ENCODE peak calls at places on chromosomes 5 and 9, in four cellular contexts. F is endothelial cell; O is CD4-positive, alpha-beta T cell; Q is IMR-90. T is an unnamed sample.

GRCh38 chr9:95513722-95514121 is 3.0 kb downstream of the PTCH1 start:
- DNase-seq in F (no peak), O (no peak), Q (no peak), T (no peak)

GRCh38 chr9:306907-307306 is 92.2 kb downstream of the DOCK8 start:
- DNase-seq in O (no peak), F (peak), Q (no peak), T (no peak)

GRCh38 chr5:72154076-72154756 is 46.9 kb downstream of the MAP1B start:
- DNase-seq in Q (no peak), F (no peak), O (no peak), T (no peak)

GRCh38 chr5:156815988-156816599 is 34.0 kb upstream of the PPP1R2B start:
- DNase-seq in F (peak), Q (peak), O (no peak), T (peak)

GRCh38 chr9:120486347-120486746 is 93.6 kb downstream of the CDK5RAP2 start:
- DNase-seq in O (no peak), F (no peak), Q (no peak), T (no peak)

GRCh38 chr5:74667396-74667795 is 17.6 kb upstream of the HEXB start:
- DNase-seq in Q (peak), O (no peak), F (no peak), T (no peak)

GRCh38 chr9:104260004-104260403 is 165.9 kb downstream of the SMC2 start:
- DNase-seq in F (no peak), O (no peak), Q (no peak), T (no peak)

GRCh38 chr5:134240421-134240962 is 14.6 kb upstream of the PPP2CA start:
- DNase-seq in F (no peak), Q (peak), O (no peak), T (no peak)

GRCh38 chr5:110784901-110785300 is 46.1 kb downstream of the SLC25A46 start:
- DNase-seq in Q (peak), F (no peak), O (no peak), T (no peak)

GRCh38 chr5:110785356-110785755 is 46.5 kb downstream of the SLC25A46 start:
- DNase-seq in O (no peak), Q (peak), F (no peak), T (no peak)

DNA sequence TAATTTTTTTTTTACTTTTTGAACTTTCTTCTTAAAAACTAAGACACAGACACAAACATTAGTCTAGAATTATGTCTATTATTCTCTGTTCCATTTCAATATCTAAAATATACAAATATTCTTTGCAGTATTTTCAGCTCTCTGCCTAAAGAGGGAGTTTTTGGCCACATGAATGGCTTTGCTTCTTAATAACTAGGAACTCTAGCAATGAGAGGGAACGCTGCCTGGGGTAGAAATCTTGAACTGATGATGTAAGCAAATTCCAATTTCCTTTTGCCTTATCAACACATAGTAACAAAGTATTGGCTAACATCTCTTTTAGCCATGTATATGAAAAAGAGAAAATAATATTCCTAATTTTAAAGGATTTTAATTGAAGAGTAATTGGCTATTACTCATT is 51.9 kb downstream of the SLC25A46 start:
- DNase-seq in O (no peak), F (no peak), Q (peak), T (no peak)
- TF ChIP-seq CTCF in O (no peak), F (no peak), Q (peak), T (no peak)

GRCh38 chr9:14769235-14769580 is 46.7 kb upstream of the CER1 start:
- DNase-seq in Q (peak), F (peak), O (no peak), T (no peak)
- TF ChIP-seq CTCF in Q (no peak), F (no peak), O (no peak), T (no peak)

DNA sequence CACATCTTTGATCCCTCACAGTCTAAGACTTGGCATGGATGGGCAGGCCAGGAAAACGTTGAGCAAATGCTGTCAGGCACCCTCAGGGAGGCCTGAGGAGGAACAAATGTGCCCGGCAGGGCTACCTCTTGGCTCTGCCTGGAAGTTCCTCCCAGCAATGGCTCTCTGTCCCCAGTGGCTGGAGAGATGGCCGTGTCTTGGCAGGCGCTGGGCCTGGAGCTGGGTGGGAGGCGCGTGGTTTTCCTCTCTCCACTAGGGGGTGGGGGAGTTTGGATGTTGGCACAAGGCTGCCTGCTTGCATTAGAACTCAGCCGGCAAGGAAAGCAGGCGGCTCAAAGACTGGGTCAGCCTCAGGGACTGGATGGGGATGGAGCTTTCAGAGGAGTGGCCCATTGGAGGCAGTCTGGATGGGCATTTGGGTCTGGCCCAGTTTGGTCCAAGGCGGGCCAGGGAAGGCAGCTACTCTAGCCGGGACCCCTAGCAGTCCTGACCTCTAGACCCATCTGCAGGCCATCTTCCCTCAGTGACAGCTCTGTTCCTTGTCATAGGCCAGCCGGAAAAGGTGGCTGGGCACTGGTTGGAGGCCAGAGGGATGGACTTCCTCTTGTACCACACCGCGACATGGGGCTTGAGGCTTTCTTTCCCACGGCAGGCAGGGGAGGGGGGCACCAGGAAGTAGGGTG is 68.2 kb upstream of the STC2 start:
- DNase-seq in O (no peak), Q (no peak), F (peak), T (peak)
- TF ChIP-seq CTCF in O (no peak), Q (no peak), F (peak), T (peak)

DNA sequence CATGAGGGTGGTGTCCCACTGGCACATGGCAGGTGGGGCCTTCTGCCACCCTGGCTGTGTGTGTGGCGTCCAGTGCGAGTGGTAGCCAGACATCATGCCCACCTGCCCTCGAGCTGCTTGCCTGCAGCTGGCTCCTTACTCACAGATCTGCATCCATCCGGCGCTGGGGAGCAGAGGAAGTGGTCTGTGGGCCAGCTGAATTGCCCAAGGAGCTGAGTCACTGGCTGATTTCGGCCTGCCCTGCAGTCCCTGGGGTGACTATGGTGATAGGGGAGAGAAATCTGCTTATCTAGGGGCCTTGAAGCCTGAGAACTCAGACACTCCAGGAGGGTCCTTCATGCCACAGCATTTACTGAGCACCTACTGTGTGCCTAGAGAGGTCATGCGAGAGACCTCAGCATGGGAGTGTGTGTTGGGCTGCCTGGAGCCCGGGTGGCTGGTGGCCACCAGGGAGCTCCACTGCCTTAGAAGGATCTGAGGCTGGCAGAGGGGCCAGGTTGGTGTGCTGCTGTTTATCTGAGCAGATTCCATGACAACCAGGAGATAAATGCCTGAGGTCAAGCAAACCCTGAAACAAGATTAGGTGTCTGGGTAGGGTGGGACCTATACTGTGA is 57.1 kb downstream of the SLC22A5 start:
- DNase-seq in Q (peak), F (no peak), O (peak), T (peak)
- TF ChIP-seq CTCF in Q (peak), F (no peak), O (no peak), T (no peak)

GRCh38 chr9:133992780-133993634 is 883 bp upstream of the VAV2 start:
- DNase-seq in Q (peak), O (peak), F (peak), T (peak)
- TF ChIP-seq CTCF in Q (peak), O (peak), F (no peak), T (no peak)

GRCh38 chr9:109905472-109905871 is 125.5 kb downstream of the PALM2AKAP2 start:
- DNase-seq in O (no peak), F (no peak), Q (no peak), T (no peak)

GRCh38 chr9:109908459-109909390 is 128.7 kb downstream of the PALM2AKAP2 start:
- DNase-seq in Q (peak), F (no peak), O (no peak), T (no peak)

GRCh38 chr9:109907810-109908458 is 127.9 kb downstream of the PALM2AKAP2 start:
- DNase-seq in F (no peak), O (no peak), Q (no peak), T (no peak)

GRCh38 chr9:109907400-109907799 is 127.4 kb downstream of the PALM2AKAP2 start:
- DNase-seq in O (no peak), F (peak), Q (no peak), T (no peak)

GRCh38 chr9:109906766-109907382 is 126.9 kb downstream of the PALM2AKAP2 start:
- DNase-seq in Q (peak), O (no peak), F (no peak), T (no peak)
- TF ChIP-seq CTCF in Q (peak), O (no peak), F (no peak), T (no peak)

DNA sequence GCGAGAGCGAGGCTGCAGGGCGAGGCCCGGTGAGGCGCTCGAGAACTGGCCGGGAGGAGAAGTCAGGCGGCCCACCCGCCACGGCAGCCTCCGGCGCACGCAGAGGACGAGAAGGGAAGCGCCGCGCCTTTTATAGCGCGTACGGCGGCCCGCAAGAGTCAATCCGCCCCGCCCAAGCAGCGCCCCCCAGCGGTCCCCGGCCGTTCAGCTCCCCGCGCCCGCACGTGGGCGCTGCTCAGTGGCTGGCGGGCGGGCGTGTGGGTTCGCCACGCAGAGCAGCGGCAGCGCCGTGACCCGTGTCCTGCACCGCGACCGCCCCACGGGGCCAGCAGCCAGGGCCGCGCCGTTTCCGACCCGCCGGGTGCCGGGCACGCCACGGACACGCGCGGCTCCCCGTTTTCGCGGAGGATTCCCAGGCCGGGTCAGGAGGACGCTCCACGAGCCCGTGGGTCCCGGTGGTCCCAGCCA is 14.6 kb downstream of the LCN10 start:
- DNase-seq in O (peak), F (peak), Q (peak), T (peak)
- TF ChIP-seq CTCF in O (peak), F (peak), Q (peak), T (peak)

GRCh38 chr9:14863402-14863801 is 46.8 kb downstream of the FREM1 start:
- DNase-seq in O (no peak), Q (no peak), F (no peak), T (no peak)
- TF ChIP-seq CTCF in O (no peak), Q (no peak), F (no peak), T (no peak)

DNA sequence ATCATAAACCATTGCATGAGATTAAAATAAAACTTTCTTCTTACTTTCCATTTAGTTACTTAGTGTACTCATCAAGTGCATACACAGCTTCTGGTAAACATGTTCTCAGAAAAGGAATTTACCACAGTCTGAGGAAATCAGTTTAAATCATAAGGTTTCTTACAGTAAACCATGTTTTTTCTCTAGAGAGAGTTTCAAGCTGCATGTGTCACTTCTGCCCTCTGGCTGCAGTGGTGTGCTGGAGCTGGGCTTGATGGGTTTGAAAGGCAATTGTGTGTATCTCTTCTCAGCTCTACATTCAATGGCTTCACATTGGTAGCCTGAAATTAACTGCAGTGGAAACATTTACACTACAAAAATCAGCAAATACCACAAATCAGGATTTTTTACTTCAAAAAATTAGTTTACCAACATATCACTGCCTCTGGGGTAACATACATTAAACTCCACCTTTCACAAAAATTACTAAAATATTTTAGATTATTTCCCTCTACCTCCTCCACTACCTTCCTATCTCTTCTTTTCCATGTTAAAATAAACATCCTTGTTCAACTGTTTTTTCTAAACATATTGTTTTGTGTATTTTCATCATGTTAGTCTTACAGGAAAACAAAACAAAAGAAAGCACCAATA is 414.3 kb downstream of the ANXA1 start:
- DNase-seq in F (peak), O (no peak), Q (no peak), T (peak)
- TF ChIP-seq CTCF in F (no peak), O (no peak), Q (peak), T (no peak)

DNA sequence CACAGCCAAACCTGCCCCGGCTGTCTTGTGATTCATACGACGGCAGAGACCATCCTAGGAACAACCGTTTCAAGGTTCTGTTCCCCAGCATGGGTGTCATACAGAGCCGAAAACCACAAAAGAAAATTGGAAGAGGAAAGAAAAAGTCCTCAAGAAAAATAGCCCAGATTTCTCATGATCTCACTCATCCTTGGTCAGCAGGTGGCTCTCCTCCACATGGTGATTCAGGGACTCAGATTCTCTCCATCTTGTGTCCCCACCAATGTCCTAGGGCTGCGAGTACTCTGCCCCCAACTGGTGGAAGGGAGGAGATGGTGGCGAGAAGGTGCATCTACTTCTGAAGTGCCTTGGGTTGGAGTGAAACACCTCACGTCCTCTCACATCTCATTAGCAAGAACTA is 25.6 kb downstream of the PDZD2 start:
- DNase-seq in F (no peak), Q (peak), O (no peak), T (no peak)
- TF ChIP-seq CTCF in F (no peak), Q (no peak), O (no peak), T (no peak)